ENCODE peak calls at places on chromosome 14, in nine cellular contexts. One of them, this sample, is unnamed. For H3K36me3 and H3K9me3, the result is how much of the 10 kb centered on the place peaks cover.

GRCh38 chr14:58765375-58765774 is 127.6 kb downstream of the DACT1 start:
- DNase-seq in endodermal cell: no peak
- DNase-seq in left ventricle myocardium inferior: peak
- DNase-seq in heart right ventricle: peak
- DNase-seq in neural progenitor cell: no peak
- DNase-seq in HepG2: no peak
- DNase-seq in heart left ventricle: peak
- DNase-seq in lung: no peak
- DNase-seq in esophagus squamous epithelium: no peak
- DNase-seq in this sample: no peak

GRCh38 chr14:73909681-73910080 is 23.0 kb downstream of the ZNF410 start:
- DNase-seq in endodermal cell: no peak
- DNase-seq in left ventricle myocardium inferior: no peak
- DNase-seq in heart right ventricle: no peak
- DNase-seq in neural progenitor cell: no peak
- DNase-seq in HepG2: no peak
- DNase-seq in heart left ventricle: no peak
- DNase-seq in lung: no peak
- DNase-seq in esophagus squamous epithelium: no peak
- DNase-seq in this sample: no peak

GRCh38 chr14:76997257-76997970 is 31.1 kb downstream of the IRF2BPL start:
- DNase-seq in endodermal cell: peak
- DNase-seq in left ventricle myocardium inferior: no peak
- DNase-seq in heart right ventricle: no peak
- DNase-seq in neural progenitor cell: peak
- DNase-seq in HepG2: no peak
- DNase-seq in heart left ventricle: no peak
- DNase-seq in lung: no peak
- DNase-seq in esophagus squamous epithelium: no peak
- DNase-seq in this sample: no peak

GRCh38 chr14:91063119-91063518 is 2.7 kb upstream of the RPS6KA5 start:
- DNase-seq in endodermal cell: no peak
- DNase-seq in left ventricle myocardium inferior: no peak
- DNase-seq in heart right ventricle: no peak
- DNase-seq in neural progenitor cell: no peak
- DNase-seq in HepG2: peak
- DNase-seq in heart left ventricle: no peak
- DNase-seq in lung: no peak
- DNase-seq in esophagus squamous epithelium: no peak
- DNase-seq in this sample: peak

GRCh38 chr14:100065161-100065871 is at the start of gene EVL:
- DNase-seq in endodermal cell: no peak
- DNase-seq in left ventricle myocardium inferior: peak
- DNase-seq in heart right ventricle: no peak
- DNase-seq in neural progenitor cell: no peak
- DNase-seq in HepG2: no peak
- DNase-seq in heart left ventricle: no peak
- DNase-seq in lung: no peak
- DNase-seq in esophagus squamous epithelium: no peak
- DNase-seq in this sample: peak

GRCh38 chr14:65461730-65462129 is 49.2 kb downstream of the FUT8 start:
- DNase-seq in endodermal cell: no peak
- DNase-seq in left ventricle myocardium inferior: no peak
- DNase-seq in heart right ventricle: no peak
- DNase-seq in neural progenitor cell: no peak
- DNase-seq in HepG2: no peak
- DNase-seq in heart left ventricle: no peak
- DNase-seq in lung: no peak
- DNase-seq in esophagus squamous epithelium: no peak
- DNase-seq in this sample: no peak

GRCh38 chr14:36510078-36510799 is 9.8 kb downstream of the NKX2-1 start:
- DNase-seq in endodermal cell: peak
- DNase-seq in left ventricle myocardium inferior: no peak
- DNase-seq in heart right ventricle: no peak
- DNase-seq in neural progenitor cell: peak
- DNase-seq in HepG2: no peak
- DNase-seq in heart left ventricle: no peak
- DNase-seq in lung: peak
- DNase-seq in esophagus squamous epithelium: no peak
- DNase-seq in this sample: no peak

GRCh38 chr14:91294153-91294552 is 49.6 kb upstream of the GPR68 start:
- DNase-seq in endodermal cell: no peak
- DNase-seq in left ventricle myocardium inferior: peak
- DNase-seq in heart right ventricle: peak
- DNase-seq in neural progenitor cell: no peak
- DNase-seq in HepG2: no peak
- DNase-seq in heart left ventricle: peak
- DNase-seq in lung: no peak
- DNase-seq in esophagus squamous epithelium: no peak
- DNase-seq in this sample: no peak

DNA sequence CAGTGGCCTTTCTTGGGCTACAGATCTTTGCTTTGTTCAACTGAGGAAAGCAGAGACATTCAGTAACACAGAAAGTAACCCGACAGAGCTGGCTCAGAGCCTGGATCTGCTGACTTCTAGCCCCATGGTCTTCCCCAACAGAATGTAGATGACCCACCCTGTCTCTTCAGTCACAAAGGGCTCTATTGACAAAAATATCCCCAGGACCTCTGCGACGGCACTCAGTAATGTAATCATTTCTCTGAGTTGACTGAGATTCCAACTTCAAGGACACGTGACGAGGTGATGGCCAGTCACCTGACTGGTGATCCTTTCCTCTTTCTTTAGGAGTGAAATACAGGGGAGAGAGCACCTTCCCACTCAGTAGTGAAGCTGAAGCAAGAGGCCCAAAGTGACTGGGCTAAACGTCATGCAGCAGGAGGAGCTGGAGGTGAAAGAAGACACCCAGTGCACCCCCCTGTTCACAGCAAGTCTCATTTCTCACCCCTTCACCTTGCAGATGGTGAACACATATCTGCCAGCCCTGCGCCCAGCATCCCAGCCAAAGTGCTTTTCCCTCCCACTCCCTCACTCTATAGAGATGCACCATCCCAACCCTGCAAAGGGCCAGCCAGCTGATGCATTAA is 179.2 kb upstream of the EGLN3 start:
- DNase-seq in endodermal cell: no peak
- DNase-seq in left ventricle myocardium inferior: no peak
- DNase-seq in heart right ventricle: no peak
- DNase-seq in neural progenitor cell: no peak
- DNase-seq in HepG2: no peak
- DNase-seq in heart left ventricle: no peak
- DNase-seq in lung: no peak
- DNase-seq in esophagus squamous epithelium: no peak
- DNase-seq in this sample: no peak
- H3K36me3 ChIP-seq in endodermal cell: under half
- H3K36me3 ChIP-seq in left ventricle myocardium inferior: under half
- H3K36me3 ChIP-seq in heart right ventricle: under half
- H3K36me3 ChIP-seq in neural progenitor cell: under half
- H3K36me3 ChIP-seq in HepG2: under half
- H3K36me3 ChIP-seq in heart left ventricle: under half
- H3K36me3 ChIP-seq in lung: under half
- H3K36me3 ChIP-seq in esophagus squamous epithelium: under half
- H3K36me3 ChIP-seq in this sample: under half

GRCh38 chr14:78197088-78197487 is 26.9 kb downstream of the NRXN3 start:
- DNase-seq in endodermal cell: no peak
- DNase-seq in left ventricle myocardium inferior: no peak
- DNase-seq in heart right ventricle: no peak
- DNase-seq in neural progenitor cell: no peak
- DNase-seq in HepG2: no peak
- DNase-seq in heart left ventricle: no peak
- DNase-seq in lung: no peak
- DNase-seq in esophagus squamous epithelium: no peak
- DNase-seq in this sample: no peak

GRCh38 chr14:78195431-78195830 is 25.3 kb downstream of the NRXN3 start:
- DNase-seq in endodermal cell: no peak
- DNase-seq in left ventricle myocardium inferior: no peak
- DNase-seq in heart right ventricle: no peak
- DNase-seq in neural progenitor cell: no peak
- DNase-seq in HepG2: no peak
- DNase-seq in heart left ventricle: no peak
- DNase-seq in lung: no peak
- DNase-seq in esophagus squamous epithelium: no peak
- DNase-seq in this sample: no peak

GRCh38 chr14:78202178-78202577 is 32.0 kb downstream of the NRXN3 start:
- DNase-seq in endodermal cell: no peak
- DNase-seq in left ventricle myocardium inferior: no peak
- DNase-seq in heart right ventricle: no peak
- DNase-seq in neural progenitor cell: no peak
- DNase-seq in HepG2: no peak
- DNase-seq in heart left ventricle: no peak
- DNase-seq in lung: no peak
- DNase-seq in esophagus squamous epithelium: no peak
- DNase-seq in this sample: no peak

DNA sequence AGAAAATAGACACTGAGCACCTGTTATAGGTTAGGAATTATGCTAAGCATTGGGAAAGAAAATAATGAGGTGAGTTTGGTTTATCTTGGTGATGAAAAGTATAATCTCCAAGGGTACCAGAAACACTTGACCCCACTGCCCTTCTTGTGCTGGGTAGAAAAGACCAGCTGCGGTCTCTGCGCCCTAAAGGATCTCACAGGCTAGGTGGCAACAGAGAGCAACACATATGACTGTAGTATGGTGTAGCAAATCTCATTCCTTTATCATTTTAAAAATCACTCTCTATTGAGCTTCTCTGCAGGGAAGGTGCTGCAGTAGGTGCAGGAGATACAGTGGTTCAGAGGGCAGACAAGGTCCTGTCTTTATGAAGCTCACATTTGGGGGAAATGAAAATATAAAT is 26.1 kb downstream of the NRXN3 start:
- DNase-seq in endodermal cell: no peak
- DNase-seq in left ventricle myocardium inferior: no peak
- DNase-seq in heart right ventricle: no peak
- DNase-seq in neural progenitor cell: no peak
- DNase-seq in HepG2: no peak
- DNase-seq in heart left ventricle: no peak
- DNase-seq in lung: no peak
- DNase-seq in esophagus squamous epithelium: no peak
- DNase-seq in this sample: no peak
- H3K9me3 ChIP-seq in endodermal cell: under half
- H3K9me3 ChIP-seq in left ventricle myocardium inferior: under half
- H3K9me3 ChIP-seq in heart right ventricle: under half
- H3K9me3 ChIP-seq in neural progenitor cell: under half
- H3K9me3 ChIP-seq in HepG2: under half
- H3K9me3 ChIP-seq in heart left ventricle: under half
- H3K9me3 ChIP-seq in lung: under half
- H3K9me3 ChIP-seq in esophagus squamous epithelium: under half
- H3K9me3 ChIP-seq in this sample: under half

GRCh38 chr14:54709867-54710266 is 142.9 kb downstream of the SAMD4A start:
- DNase-seq in endodermal cell: no peak
- DNase-seq in left ventricle myocardium inferior: no peak
- DNase-seq in heart right ventricle: no peak
- DNase-seq in neural progenitor cell: no peak
- DNase-seq in HepG2: peak
- DNase-seq in heart left ventricle: no peak
- DNase-seq in lung: no peak
- DNase-seq in esophagus squamous epithelium: no peak
- DNase-seq in this sample: no peak

GRCh38 chr14:54706768-54707167 is 139.8 kb downstream of the SAMD4A start:
- DNase-seq in endodermal cell: no peak
- DNase-seq in left ventricle myocardium inferior: no peak
- DNase-seq in heart right ventricle: no peak
- DNase-seq in neural progenitor cell: no peak
- DNase-seq in HepG2: no peak
- DNase-seq in heart left ventricle: no peak
- DNase-seq in lung: no peak
- DNase-seq in esophagus squamous epithelium: no peak
- DNase-seq in this sample: no peak

GRCh38 chr14:54709444-54709843 is 142.5 kb downstream of the SAMD4A start:
- DNase-seq in endodermal cell: no peak
- DNase-seq in left ventricle myocardium inferior: no peak
- DNase-seq in heart right ventricle: no peak
- DNase-seq in neural progenitor cell: no peak
- DNase-seq in HepG2: no peak
- DNase-seq in heart left ventricle: no peak
- DNase-seq in lung: no peak
- DNase-seq in esophagus squamous epithelium: no peak
- DNase-seq in this sample: no peak

GRCh38 chr14:54708982-54709381 is 142.1 kb downstream of the SAMD4A start:
- DNase-seq in endodermal cell: no peak
- DNase-seq in left ventricle myocardium inferior: no peak
- DNase-seq in heart right ventricle: no peak
- DNase-seq in neural progenitor cell: no peak
- DNase-seq in HepG2: no peak
- DNase-seq in heart left ventricle: no peak
- DNase-seq in lung: no peak
- DNase-seq in esophagus squamous epithelium: no peak
- DNase-seq in this sample: no peak

DNA sequence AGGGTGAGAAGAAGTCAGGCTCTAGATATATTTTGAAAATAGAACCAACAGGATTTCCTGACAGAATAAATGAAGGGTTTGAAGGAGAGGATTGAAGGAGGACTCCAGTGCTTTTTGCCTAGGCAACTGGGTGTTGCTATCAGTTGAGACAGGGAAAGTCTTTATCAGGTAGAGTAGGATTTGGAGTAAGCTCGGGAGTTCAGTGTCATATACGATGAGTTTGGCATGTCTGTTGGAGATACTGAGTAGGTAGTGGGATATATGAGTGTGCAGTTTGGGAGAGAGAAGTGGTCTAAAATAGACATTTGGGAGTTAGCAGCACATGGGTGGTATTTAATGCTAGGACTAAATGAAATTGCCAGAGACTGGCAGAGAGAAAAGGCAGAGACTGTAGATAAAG is 141.2 kb downstream of the SAMD4A start:
- DNase-seq in endodermal cell: no peak
- DNase-seq in left ventricle myocardium inferior: no peak
- DNase-seq in heart right ventricle: no peak
- DNase-seq in neural progenitor cell: no peak
- DNase-seq in HepG2: no peak
- DNase-seq in heart left ventricle: no peak
- DNase-seq in lung: no peak
- DNase-seq in esophagus squamous epithelium: no peak
- DNase-seq in this sample: no peak
- H3K36me3 ChIP-seq in endodermal cell: under half
- H3K36me3 ChIP-seq in left ventricle myocardium inferior: under half
- H3K36me3 ChIP-seq in heart right ventricle: under half
- H3K36me3 ChIP-seq in neural progenitor cell: under half
- H3K36me3 ChIP-seq in HepG2: under half
- H3K36me3 ChIP-seq in heart left ventricle: under half
- H3K36me3 ChIP-seq in lung: under half
- H3K36me3 ChIP-seq in esophagus squamous epithelium: under half
- H3K36me3 ChIP-seq in this sample: under half

DNA sequence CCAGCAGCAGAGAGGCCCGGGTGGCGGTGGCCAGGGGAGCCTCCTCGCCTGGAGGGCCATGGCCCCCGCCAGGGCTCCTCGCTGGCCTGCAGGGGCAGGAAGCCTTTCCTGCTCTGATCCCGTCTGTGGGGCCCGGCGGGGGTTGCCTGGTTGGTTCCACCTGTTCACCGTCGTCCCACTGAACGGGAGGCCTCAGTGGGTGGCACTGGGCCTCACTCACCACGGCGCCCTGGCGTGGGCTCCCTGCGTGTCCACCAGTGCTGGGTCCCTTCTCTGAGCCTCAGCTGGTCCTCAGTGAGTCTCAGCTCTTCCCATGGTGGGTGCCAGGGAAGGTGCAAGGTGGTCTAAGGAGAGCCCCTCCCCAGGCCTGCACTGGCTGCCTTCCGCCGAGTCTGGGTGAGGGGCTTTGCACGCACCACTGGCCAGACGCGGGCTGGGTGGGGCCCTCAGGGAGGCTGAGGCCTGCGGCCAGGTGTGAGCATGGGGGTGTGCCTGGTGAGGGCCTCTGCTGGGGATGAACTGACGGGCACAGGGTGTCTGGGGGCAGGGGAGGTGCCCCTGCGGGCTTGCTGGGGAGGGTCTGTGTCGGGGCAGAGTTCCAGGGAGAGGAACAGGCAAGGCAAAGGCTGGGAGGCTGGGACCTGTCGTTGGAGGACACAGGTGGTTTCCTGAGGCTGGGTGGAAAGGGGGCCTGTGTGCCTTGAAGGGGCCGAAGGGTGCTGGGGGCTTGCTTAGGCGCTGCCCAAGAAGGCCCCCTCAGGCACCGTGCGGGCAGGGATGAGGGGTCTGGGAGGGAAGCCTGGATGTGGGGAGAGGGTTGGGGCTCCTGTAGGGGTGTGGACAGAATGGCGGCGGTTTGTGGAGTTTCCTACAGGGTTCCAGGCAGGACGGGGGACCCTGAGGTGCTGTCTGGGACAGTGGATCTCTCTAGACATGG is 339.8 kb downstream of the TMEM121 start:
- DNase-seq in endodermal cell: peak
- DNase-seq in left ventricle myocardium inferior: peak
- DNase-seq in heart right ventricle: no peak
- DNase-seq in neural progenitor cell: no peak
- DNase-seq in HepG2: no peak
- DNase-seq in heart left ventricle: peak
- DNase-seq in lung: no peak
- DNase-seq in esophagus squamous epithelium: no peak
- DNase-seq in this sample: no peak
- H3K9me3 ChIP-seq in endodermal cell: half or more
- H3K9me3 ChIP-seq in left ventricle myocardium inferior: under half
- H3K9me3 ChIP-seq in heart right ventricle: under half
- H3K9me3 ChIP-seq in neural progenitor cell: under half
- H3K9me3 ChIP-seq in HepG2: under half
- H3K9me3 ChIP-seq in heart left ventricle: under half
- H3K9me3 ChIP-seq in lung: under half
- H3K9me3 ChIP-seq in esophagus squamous epithelium: under half
- H3K9me3 ChIP-seq in this sample: under half

This sample was measured in small intestine.